ENCODE peak calls at places on chromosomes 13 and 19, in six cellular contexts. One of them, this sample, is unnamed.

GRCh38 chr13:93670858-93671257 is 444.3 kb downstream of the GPC6 start:
- DNase-seq in GM23338: no peak
- DNase-seq in SK-N-SH: no peak
- DNase-seq in Peyer's patch: no peak
- DNase-seq in left lung: no peak
- DNase-seq in IMR-90: no peak
- DNase-seq in this sample: no peak

GRCh38 chr19:44608391-44608821 is 5.0 kb upstream of the IGSF23 start:
- DNase-seq in GM23338: no peak
- DNase-seq in SK-N-SH: no peak
- DNase-seq in Peyer's patch: no peak
- DNase-seq in left lung: no peak
- DNase-seq in IMR-90: peak; percentile 69
- DNase-seq in this sample: no peak

GRCh38 chr19:3826163-3826562 is 40.0 kb upstream of the MATK start:
- DNase-seq in GM23338: no peak
- DNase-seq in SK-N-SH: peak; percentile 68
- DNase-seq in Peyer's patch: no peak
- DNase-seq in left lung: no peak
- DNase-seq in IMR-90: no peak
- DNase-seq in this sample: no peak

GRCh38 chr19:2207991-2208860 is 27.9 kb downstream of the PLEKHJ1 start:
- DNase-seq in GM23338: peak; percentile 75
- DNase-seq in SK-N-SH: no peak
- DNase-seq in Peyer's patch: peak; percentile 82
- DNase-seq in left lung: no peak
- DNase-seq in IMR-90: peak; percentile 57
- DNase-seq in this sample: peak; percentile 83

GRCh38 chr19:7418575-7418974 is 69.8 kb downstream of the ARHGEF18 start:
- DNase-seq in GM23338: no peak
- DNase-seq in SK-N-SH: no peak
- DNase-seq in Peyer's patch: no peak
- DNase-seq in left lung: no peak
- DNase-seq in IMR-90: no peak
- DNase-seq in this sample: no peak

GRCh38 chr13:43085545-43085944 is 62.2 kb downstream of the DNAJC15 start:
- DNase-seq in GM23338: peak; percentile 43
- DNase-seq in SK-N-SH: peak; percentile 17
- DNase-seq in Peyer's patch: no peak
- DNase-seq in left lung: no peak
- DNase-seq in IMR-90: peak; percentile 61
- DNase-seq in this sample: no peak

GRCh38 chr13:79226250-79226649 is 179.8 kb downstream of the RBM26 start:
- DNase-seq in GM23338: no peak
- DNase-seq in SK-N-SH: no peak
- DNase-seq in Peyer's patch: no peak
- DNase-seq in left lung: no peak
- DNase-seq in IMR-90: no peak
- DNase-seq in this sample: no peak

GRCh38 chr19:44737238-44738160 is 11.0 kb upstream of the BCL3 start:
- DNase-seq in GM23338: no peak
- DNase-seq in SK-N-SH: no peak
- DNase-seq in Peyer's patch: no peak
- DNase-seq in left lung: no peak
- DNase-seq in IMR-90: peak; percentile 55
- DNase-seq in this sample: no peak

GRCh38 chr13:43220873-43221578 is 197.6 kb downstream of the DNAJC15 start:
- DNase-seq in GM23338: no peak
- DNase-seq in SK-N-SH: no peak
- DNase-seq in Peyer's patch: no peak
- DNase-seq in left lung: no peak
- DNase-seq in IMR-90: no peak
- DNase-seq in this sample: no peak

GRCh38 chr13:112729408-112729807 is 39.6 kb downstream of the ATP11A start:
- DNase-seq in GM23338: no peak
- DNase-seq in SK-N-SH: no peak
- DNase-seq in Peyer's patch: peak; percentile 37
- DNase-seq in left lung: no peak
- DNase-seq in IMR-90: no peak
- DNase-seq in this sample: no peak

GRCh38 chr19:58059003-58059671 is at the start of gene ZNF135:
- DNase-seq in GM23338: peak; percentile 94
- DNase-seq in SK-N-SH: peak; percentile 90
- DNase-seq in Peyer's patch: peak; percentile 83
- DNase-seq in left lung: peak; percentile 87
- DNase-seq in IMR-90: peak; percentile 50
- DNase-seq in this sample: peak; percentile 91

GRCh38 chr19:2095338-2095938 is 688 bp downstream of the MOB3A start:
- DNase-seq in GM23338: no peak
- DNase-seq in SK-N-SH: no peak
- DNase-seq in Peyer's patch: peak; percentile 65
- DNase-seq in left lung: no peak
- DNase-seq in IMR-90: no peak
- DNase-seq in this sample: peak; percentile 11

GRCh38 chr19:53786744-53787143 is 37.4 kb downstream of the NLRP12 start:
- DNase-seq in GM23338: no peak
- DNase-seq in SK-N-SH: no peak
- DNase-seq in Peyer's patch: no peak
- DNase-seq in left lung: no peak
- DNase-seq in IMR-90: no peak
- DNase-seq in this sample: no peak

GRCh38 chr19:494171-495046 is 1.9 kb upstream of the MADCAM1 start:
- DNase-seq in GM23338: peak; percentile 48
- DNase-seq in SK-N-SH: no peak
- DNase-seq in Peyer's patch: no peak
- DNase-seq in left lung: peak; percentile 72
- DNase-seq in IMR-90: no peak
- DNase-seq in this sample: no peak

GRCh38 chr19:2799273-2800020 is 14.1 kb downstream of the THOP1 start:
- DNase-seq in GM23338: no peak
- DNase-seq in SK-N-SH: no peak
- DNase-seq in Peyer's patch: no peak
- DNase-seq in left lung: peak; percentile 68
- DNase-seq in IMR-90: no peak
- DNase-seq in this sample: no peak

GRCh38 chr13:48526269-48526668 is 6.6 kb downstream of the RCBTB2 start:
- DNase-seq in GM23338: no peak
- DNase-seq in SK-N-SH: no peak
- DNase-seq in Peyer's patch: no peak
- DNase-seq in left lung: no peak
- DNase-seq in IMR-90: no peak
- DNase-seq in this sample: no peak

DNA sequence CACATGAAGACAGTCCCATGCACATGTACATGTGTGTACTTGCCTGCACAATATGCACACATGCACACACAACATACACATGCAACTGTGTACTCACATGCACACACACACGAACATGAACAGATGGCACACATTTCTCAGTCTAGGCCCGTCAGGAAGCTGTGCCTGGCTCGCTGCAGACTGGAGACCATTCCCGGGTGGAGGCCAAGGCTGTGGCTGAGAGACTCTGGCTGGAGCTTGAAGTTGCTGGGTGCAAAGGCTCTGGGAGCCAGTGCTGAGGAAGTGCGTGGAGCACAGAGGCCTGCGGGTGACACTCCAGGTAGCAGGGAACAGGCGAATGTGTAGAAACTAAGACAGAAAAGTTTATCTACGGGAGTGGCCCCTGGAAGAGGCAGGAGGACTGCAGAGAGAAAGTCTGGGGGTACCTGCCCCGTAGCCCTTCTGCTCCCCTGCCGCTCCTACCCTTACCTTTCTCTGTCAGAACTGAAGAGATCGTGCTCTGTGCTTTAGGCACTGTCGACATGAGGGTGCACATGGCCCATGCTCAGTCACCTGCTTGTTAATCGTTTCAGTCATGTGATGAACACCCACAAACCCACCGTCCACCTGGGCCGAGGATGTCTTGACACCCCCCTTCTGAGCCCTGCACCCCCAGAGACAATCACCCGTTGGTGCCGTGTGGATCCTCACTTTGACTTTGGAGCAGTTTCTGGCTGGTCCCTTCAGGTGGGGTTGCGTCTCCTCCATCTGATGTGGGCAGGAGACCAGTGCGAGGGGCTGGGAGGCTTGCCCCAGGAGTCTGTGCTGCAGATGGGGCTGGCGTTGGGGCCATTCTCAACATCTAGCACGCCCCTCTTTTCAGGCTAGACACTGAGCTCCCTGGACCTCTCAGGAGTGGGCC is 69.4 kb downstream of the TEX29 start:
- DNase-seq in GM23338: no peak
- DNase-seq in SK-N-SH: no peak
- DNase-seq in Peyer's patch: peak; percentile 32
- DNase-seq in left lung: no peak
- DNase-seq in IMR-90: no peak
- DNase-seq in this sample: no peak
- H3K4me1 ChIP-seq in GM23338: no peaks in the 10 kb centered on the region
- H3K4me1 ChIP-seq in SK-N-SH: no peaks in the 10 kb centered on the region
- H3K4me1 ChIP-seq in Peyer's patch: no peaks in the 10 kb centered on the region
- H3K4me1 ChIP-seq in left lung: no peaks in the 10 kb centered on the region
- H3K4me1 ChIP-seq in IMR-90: no peaks in the 10 kb centered on the region
- H3K4me1 ChIP-seq in this sample: peaks cover 4% of the 10 kb centered on the region

GRCh38 chr19:38514812-38515633 is 81.5 kb downstream of the RYR1 start:
- DNase-seq in GM23338: peak; percentile 82
- DNase-seq in SK-N-SH: peak; percentile 94
- DNase-seq in Peyer's patch: peak; percentile 83
- DNase-seq in left lung: peak; percentile 92
- DNase-seq in IMR-90: peak; percentile 37
- DNase-seq in this sample: peak; percentile 83
- TF ChIP-seq CTCF in GM23338: peak; percentile 87
- TF ChIP-seq CTCF in SK-N-SH: peak; percentile 83
- TF ChIP-seq CTCF in Peyer's patch: peak; percentile 72
- TF ChIP-seq CTCF in left lung: peak; percentile 83
- TF ChIP-seq CTCF in IMR-90: peak; percentile 83
- TF ChIP-seq CTCF in this sample: peak; percentile 93

GRCh38 chr19:51535535-51535934 is 4.1 kb upstream of the SIGLEC6 start:
- DNase-seq in GM23338: no peak
- DNase-seq in SK-N-SH: no peak
- DNase-seq in Peyer's patch: no peak
- DNase-seq in left lung: no peak
- DNase-seq in IMR-90: no peak
- DNase-seq in this sample: no peak

GRCh38 chr19:51530616-51531015 is 854 bp downstream of the SIGLEC6 start:
- DNase-seq in GM23338: no peak
- DNase-seq in SK-N-SH: no peak
- DNase-seq in Peyer's patch: no peak
- DNase-seq in left lung: no peak
- DNase-seq in IMR-90: no peak
- DNase-seq in this sample: no peak

GRCh38 chr19:51525731-51526130 is 5.7 kb downstream of the SIGLEC6 start:
- DNase-seq in GM23338: no peak
- DNase-seq in SK-N-SH: no peak
- DNase-seq in Peyer's patch: no peak
- DNase-seq in left lung: no peak
- DNase-seq in IMR-90: no peak
- DNase-seq in this sample: no peak

GRCh38 chr19:51529301-51529700 is 2.2 kb downstream of the SIGLEC6 start:
- DNase-seq in GM23338: no peak
- DNase-seq in SK-N-SH: no peak
- DNase-seq in Peyer's patch: no peak
- DNase-seq in left lung: no peak
- DNase-seq in IMR-90: no peak
- DNase-seq in this sample: no peak

GRCh38 chr19:51531349-51532315 is at the start of gene SIGLEC6:
- DNase-seq in GM23338: peak; percentile 65
- DNase-seq in SK-N-SH: no peak
- DNase-seq in Peyer's patch: peak; percentile 90
- DNase-seq in left lung: peak; percentile 92
- DNase-seq in IMR-90: no peak
- DNase-seq in this sample: no peak
- H3K4me3 ChIP-seq in GM23338: no peak within 1 kb of the TSS
- H3K4me3 ChIP-seq in SK-N-SH: no peak within 1 kb of the TSS
- H3K4me3 ChIP-seq in Peyer's patch: peak within 1 kb of the TSS; percentile 38
- H3K4me3 ChIP-seq in left lung: no peak within 1 kb of the TSS
- H3K4me3 ChIP-seq in IMR-90: no peak within 1 kb of the TSS
- H3K4me3 ChIP-seq in this sample: no peak within 1 kb of the TSS

GRCh38 chr19:11131471-11131870 is 24.1 kb downstream of the SPC24 start:
- DNase-seq in GM23338: no peak
- DNase-seq in SK-N-SH: peak; percentile 4
- DNase-seq in Peyer's patch: no peak
- DNase-seq in left lung: no peak
- DNase-seq in IMR-90: no peak
- DNase-seq in this sample: no peak
- H3K4me1 ChIP-seq in GM23338: no peaks in the 10 kb centered on the region
- H3K4me1 ChIP-seq in SK-N-SH: no peaks in the 10 kb centered on the region
- H3K4me1 ChIP-seq in Peyer's patch: no peaks in the 10 kb centered on the region
- H3K4me1 ChIP-seq in left lung: peaks cover 6% of the 10 kb centered on the region
- H3K4me1 ChIP-seq in IMR-90: peaks cover 2% of the 10 kb centered on the region
- H3K4me1 ChIP-seq in this sample: no peaks in the 10 kb centered on the region

GRCh38 chr19:40467007-40467565 is 285 bp downstream of the SPTBN4 start:
- DNase-seq in GM23338: peak; percentile 54
- DNase-seq in SK-N-SH: peak; percentile 73
- DNase-seq in Peyer's patch: no peak
- DNase-seq in left lung: peak; percentile 81
- DNase-seq in IMR-90: no peak
- DNase-seq in this sample: peak; percentile 53
- TF ChIP-seq CTCF in GM23338: no peak
- TF ChIP-seq CTCF in SK-N-SH: no peak
- TF ChIP-seq CTCF in Peyer's patch: no peak
- TF ChIP-seq CTCF in left lung: no peak
- TF ChIP-seq CTCF in IMR-90: no peak
- TF ChIP-seq CTCF in this sample: no peak

GRCh38 chr19:15177269-15178116 is 23.3 kb downstream of the NOTCH3 start:
- DNase-seq in GM23338: peak; percentile 92
- DNase-seq in SK-N-SH: peak; percentile 95
- DNase-seq in Peyer's patch: peak; percentile 92
- DNase-seq in left lung: peak; percentile 99
- DNase-seq in IMR-90: peak; percentile 64
- DNase-seq in this sample: peak; percentile 95
- H3K4me3 ChIP-seq in GM23338: peak overlapping the region; percentile 57
- H3K4me3 ChIP-seq in SK-N-SH: no peak overlapping the region
- H3K4me3 ChIP-seq in Peyer's patch: no peak overlapping the region
- H3K4me3 ChIP-seq in left lung: no peak overlapping the region
- H3K4me3 ChIP-seq in IMR-90: no peak overlapping the region
- H3K4me3 ChIP-seq in this sample: peak overlapping the region; percentile 27

DNA sequence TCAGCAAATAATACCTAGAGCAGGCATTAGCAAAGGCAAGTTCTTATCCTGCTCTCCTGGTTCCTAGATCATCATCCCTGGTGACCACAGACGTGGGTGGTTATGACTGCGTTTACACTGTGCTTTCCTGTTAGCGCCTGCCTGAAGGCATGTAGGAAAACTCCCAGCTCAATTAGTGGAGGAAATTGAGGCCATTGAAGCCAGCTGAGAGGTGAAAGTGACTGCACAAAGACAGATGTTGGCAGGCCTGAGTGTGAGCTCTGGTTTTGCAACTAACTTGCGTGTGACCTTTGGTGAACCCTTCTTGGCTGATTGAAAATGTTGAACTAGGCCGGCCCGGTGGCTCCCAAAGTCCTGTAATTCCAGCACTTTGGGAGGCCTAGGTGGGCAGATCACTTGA is 17.5 kb upstream of the NWD1 start:
- DNase-seq in GM23338: no peak
- DNase-seq in SK-N-SH: peak; percentile 48
- DNase-seq in Peyer's patch: no peak
- DNase-seq in left lung: no peak
- DNase-seq in IMR-90: peak; percentile 66
- DNase-seq in this sample: no peak
- H3K4me1 ChIP-seq in GM23338: no peaks in the 10 kb centered on the region
- H3K4me1 ChIP-seq in SK-N-SH: no peaks in the 10 kb centered on the region
- H3K4me1 ChIP-seq in Peyer's patch: no peaks in the 10 kb centered on the region
- H3K4me1 ChIP-seq in left lung: no peaks in the 10 kb centered on the region
- H3K4me1 ChIP-seq in IMR-90: no peaks in the 10 kb centered on the region
- H3K4me1 ChIP-seq in this sample: no peaks in the 10 kb centered on the region

This sample was measured in neural progenitor cell.